ENCODE peak calls at places on chromosomes 6 and 20, in seven cellular contexts. J is neural crest cell, A is epithelial cell of esophagus, H is A549, E is B cell, M is upper lobe of right lung, N is tibial nerve. L is an unnamed sample.

GRCh38 chr6:156454867-156455266 is 322.3 kb upstream of the ARID1B start:
- DNase-seq in E (no peak), A (no peak), H (no peak), J (no peak), N (no peak), M (no peak), L (no peak)

GRCh38 chr6:66735106-66735890 is 1028.3 kb upstream of the EYS start:
- DNase-seq in H (no peak), A (no peak), E (no peak), J (no peak), N (no peak), M (no peak), L (no peak)

GRCh38 chr20:44635877-44636276 is 15.6 kb downstream of the ADA start:
- DNase-seq in M (no peak), N (no peak), J (no peak), H (no peak), E (no peak), A (no peak), L (no peak)

GRCh38 chr6:166826264-166826663 is 130.1 kb downstream of the RNASET2 start:
- DNase-seq in H (no peak), N (no peak), E (no peak), M (no peak), J (no peak), A (no peak), L (no peak)

GRCh38 chr6:91299544-91300491 is 712.9 kb upstream of the MAP3K7 start:
- DNase-seq in N (peak), J (no peak), M (no peak), E (no peak), H (no peak), A (no peak), L (peak)

GRCh38 chr6:68559716-68560115 is 75.4 kb upstream of the ADGRB3 start:
- DNase-seq in N (no peak), M (no peak), A (peak), H (no peak), E (no peak), J (peak), L (no peak)

GRCh38 chr6:157746897-157747296 is 76.1 kb upstream of the SNX9 start:
- DNase-seq in M (no peak), N (no peak), J (no peak), A (no peak), E (no peak), H (no peak), L (no peak)

GRCh38 chr6:43724914-43725642 is 37.5 kb upstream of the MRPS18A start:
- DNase-seq in E (peak), J (no peak), N (peak), H (no peak), A (peak), M (peak), L (peak)

GRCh38 chr6:136037885-136038460 is 186.5 kb downstream of the PDE7B start:
- DNase-seq in E (no peak), N (no peak), M (peak), H (no peak), J (no peak), A (peak), L (no peak)

GRCh38 chr20:1830240-1830639 is 65.0 kb upstream of the SIRPA start:
- DNase-seq in N (no peak), J (no peak), H (peak), M (no peak), A (peak), E (no peak), L (no peak)

GRCh38 chr6:27617046-27617687 is 144.3 kb upstream of the ZNF184 start:
- DNase-seq in J (no peak), M (no peak), E (no peak), A (peak), H (no peak), N (no peak), L (no peak)

GRCh38 chr6:90098025-90098474 is 198.6 kb downstream of the BACH2 start:
- DNase-seq in A (peak), H (no peak), E (no peak), J (no peak), N (peak), M (no peak), L (no peak)

GRCh38 chr20:60204601-60205000 is 246.4 kb downstream of the CDH26 start:
- DNase-seq in E (no peak), A (no peak), J (no peak), H (no peak), N (no peak), M (no peak), L (no peak)

GRCh38 chr6:161985911-161986310 is 712.0 kb upstream of the AGPAT4 start:
- DNase-seq in E (no peak), H (no peak), A (no peak), N (no peak), M (no peak), J (no peak), L (no peak)
- TF ChIP-seq CTCF in E (no peak), H (no peak), A (no peak), N (no peak), M (no peak), J (no peak), L (no peak)

DNA sequence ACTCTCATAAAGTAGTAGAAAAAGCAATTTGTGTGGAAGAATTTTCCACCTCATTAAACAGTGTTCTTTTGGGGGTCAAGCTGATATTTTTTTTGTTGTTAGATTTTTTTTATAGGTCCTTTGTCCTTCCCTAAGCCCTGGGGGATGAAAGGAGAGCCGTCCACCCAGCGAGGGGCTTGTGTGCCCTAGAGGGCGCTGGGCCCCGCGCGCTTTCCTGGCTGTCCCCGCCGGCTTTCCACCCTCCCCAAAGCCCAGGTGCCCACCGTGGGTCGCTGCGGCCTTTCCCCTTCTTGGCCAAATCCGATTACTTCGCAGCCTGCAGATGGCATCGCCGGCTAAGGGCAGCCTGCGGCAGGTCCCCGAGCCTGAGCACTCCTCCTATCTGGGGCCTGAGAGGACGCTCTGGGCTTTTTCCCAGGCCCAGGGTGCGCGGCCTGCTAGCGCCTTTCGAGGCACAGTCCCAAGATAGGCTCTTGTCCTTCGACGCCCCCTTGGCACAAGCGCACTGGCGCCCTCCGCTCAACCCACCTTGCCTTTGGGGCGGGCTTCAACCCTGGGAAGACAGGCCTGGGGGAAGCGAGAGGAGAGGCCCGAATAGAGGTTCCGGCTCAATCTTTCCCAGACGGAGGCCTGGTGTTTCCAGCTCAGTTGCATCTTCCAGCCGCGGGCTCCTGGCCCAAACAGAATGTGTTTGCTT is 33.6 kb downstream of the TFAP2A start:
- DNase-seq in H (peak), A (no peak), N (no peak), J (no peak), E (no peak), M (no peak), L (no peak)
- TF ChIP-seq CTCF in H (no peak), A (no peak), N (no peak), J (peak), E (no peak), M (no peak), L (no peak)

GRCh38 chr6:1839315-1839714 is 229.6 kb downstream of the FOXC1 start:
- DNase-seq in A (no peak), J (no peak), H (no peak), M (no peak), N (no peak), E (no peak), L (no peak)

GRCh38 chr6:1840491-1841121 is 230.9 kb downstream of the FOXC1 start:
- DNase-seq in J (no peak), M (no peak), E (no peak), N (no peak), H (no peak), A (peak), L (no peak)

GRCh38 chr6:1838604-1839003 is 228.9 kb downstream of the FOXC1 start:
- DNase-seq in M (no peak), E (no peak), N (no peak), J (no peak), A (peak), H (no peak), L (no peak)

GRCh38 chr6:1842334-1842733 is 232.6 kb downstream of the FOXC1 start:
- DNase-seq in M (no peak), H (no peak), J (no peak), A (no peak), E (no peak), N (no peak), L (no peak)

DNA sequence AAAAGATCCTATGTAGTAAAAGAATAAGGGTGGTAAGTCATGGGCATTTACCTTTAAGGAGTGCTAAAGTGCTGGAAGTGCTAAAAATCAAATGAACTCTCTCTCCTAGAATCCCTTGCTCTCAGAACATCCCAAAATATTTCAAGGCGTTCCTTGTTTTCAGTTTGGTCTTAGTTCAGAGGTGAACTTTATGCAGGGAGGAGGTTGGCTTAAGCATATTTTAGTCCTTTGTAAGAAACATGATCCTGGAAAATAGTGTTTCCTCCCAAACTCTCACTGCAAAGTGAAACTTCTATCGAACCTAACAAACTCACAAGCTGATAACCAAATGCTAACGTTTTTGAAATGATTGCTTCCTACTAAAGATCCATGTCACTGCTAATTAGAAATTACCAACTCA is 231.4 kb downstream of the FOXC1 start:
- DNase-seq in A (no peak), M (no peak), J (no peak), H (no peak), N (no peak), E (no peak), L (no peak)
- TF ChIP-seq CTCF in A (no peak), M (no peak), J (no peak), H (no peak), N (no peak), E (no peak), L (no peak)

DNA sequence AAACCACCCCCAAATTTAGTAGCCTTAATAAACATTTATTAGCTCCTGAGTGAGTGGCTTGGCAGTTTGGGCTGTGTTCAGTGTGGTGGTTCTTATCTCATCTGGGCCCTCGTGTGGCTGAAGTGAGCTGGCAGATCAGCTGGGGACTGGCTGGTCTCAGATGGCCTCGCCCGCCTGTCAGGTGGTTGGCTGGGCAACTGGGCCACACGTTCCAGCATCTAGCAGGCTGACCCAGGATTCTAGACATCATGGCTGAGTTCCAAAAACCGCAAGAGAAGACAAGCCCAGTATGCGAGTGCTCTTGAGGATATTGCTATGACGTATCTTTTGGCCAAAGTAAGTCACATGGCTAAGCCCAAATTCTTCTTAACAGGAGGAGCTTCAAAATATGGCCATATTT is 28.9 kb downstream of the EIF2S2 start:
- DNase-seq in E (no peak), J (no peak), H (peak), A (peak), M (peak), N (peak), L (peak)
- TF ChIP-seq CTCF in E (no peak), J (no peak), H (no peak), A (peak), M (no peak), N (no peak), L (no peak)

GRCh38 chr6:84623956-84624680 is 140.3 kb downstream of the TBX18 start:
- DNase-seq in N (no peak), E (no peak), J (no peak), A (peak), H (no peak), M (no peak), L (no peak)

GRCh38 chr6:84615113-84615850 is 149.1 kb downstream of the TBX18 start:
- DNase-seq in J (no peak), N (no peak), E (no peak), A (no peak), H (no peak), M (no peak), L (no peak)

GRCh38 chr6:84615987-84616386 is 148.4 kb downstream of the TBX18 start:
- DNase-seq in H (no peak), E (no peak), N (no peak), A (no peak), M (no peak), J (no peak), L (no peak)

GRCh38 chr6:84618836-84619235 is 145.6 kb downstream of the TBX18 start:
- DNase-seq in H (no peak), M (no peak), E (no peak), A (peak), J (no peak), N (no peak), L (no peak)

DNA sequence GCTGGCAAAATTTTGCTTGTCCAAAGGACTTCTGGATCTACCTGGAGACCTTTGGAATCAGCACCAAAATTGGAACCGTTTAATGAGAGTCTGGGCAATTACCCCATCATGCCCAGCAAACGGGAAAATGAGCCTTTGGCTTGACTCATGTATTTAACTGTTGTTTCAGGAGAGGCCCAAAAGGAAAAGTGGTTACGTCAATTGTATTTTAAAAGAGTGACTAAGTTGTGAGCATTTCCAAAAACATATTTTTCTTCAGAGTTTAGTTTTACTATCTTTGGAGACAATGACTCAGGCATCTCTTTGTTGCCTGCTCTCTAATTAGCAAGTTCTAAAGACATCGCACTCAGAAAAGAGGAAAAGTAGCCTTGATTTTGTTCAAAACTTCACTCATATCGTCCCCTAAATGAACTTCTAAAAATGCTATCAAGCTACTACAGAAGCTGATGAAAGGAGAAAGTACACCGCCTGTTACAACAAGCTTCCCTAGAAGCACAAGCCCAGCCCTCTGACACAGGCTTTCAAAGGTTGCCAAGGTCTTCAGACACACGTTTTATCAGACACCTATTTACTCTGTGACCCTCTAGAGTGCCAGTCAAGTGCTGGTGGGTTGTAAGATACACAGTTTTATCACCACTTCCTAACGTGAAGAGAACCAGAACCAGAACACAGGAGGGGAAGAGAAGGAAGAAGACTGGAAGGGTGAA is 146.2 kb downstream of the TBX18 start:
- DNase-seq in A (peak), J (no peak), M (no peak), E (no peak), N (no peak), H (no peak), L (no peak)
- TF ChIP-seq CTCF in A (no peak), J (no peak), M (no peak), E (no peak), N (no peak), H (no peak), L (no peak)

L was measured in colonic mucosa.